ENCODE peak calls at places on chromosomes 1 and 21, in eight cellular contexts. One of them, this sample, is unnamed.
A peak's percentile ranks its signal among the peaks of the same experiment; 100 is the strongest.

GRCh38 chr1:15430787-15431570 is 7.3 kb upstream of the CTRC start:
- DNase-seq in OCI-LY7: peak; percentile 55
- DNase-seq in MM.1S: peak; percentile 30
- DNase-seq in GM23248: peak; percentile 46
- DNase-seq in HCT116: no peak
- DNase-seq in hepatocyte: peak; percentile 73
- DNase-seq in neural progenitor cell: peak; percentile 77
- DNase-seq in SK-N-SH: peak; percentile 93
- DNase-seq in this sample: peak; percentile 59

GRCh38 chr1:18182518-18183160 is 75.0 kb downstream of the IGSF21 start:
- DNase-seq in OCI-LY7: no peak
- DNase-seq in MM.1S: no peak
- DNase-seq in GM23248: peak; percentile 64
- DNase-seq in HCT116: no peak
- DNase-seq in hepatocyte: peak; percentile 22
- DNase-seq in neural progenitor cell: no peak
- DNase-seq in SK-N-SH: peak; percentile 73
- DNase-seq in this sample: no peak

GRCh38 chr21:30249936-30250335 is 32.8 kb downstream of the KRTAP24-1 start:
- DNase-seq in OCI-LY7: no peak
- DNase-seq in MM.1S: no peak
- DNase-seq in GM23248: no peak
- DNase-seq in HCT116: no peak
- DNase-seq in hepatocyte: no peak
- DNase-seq in neural progenitor cell: no peak
- DNase-seq in SK-N-SH: no peak
- DNase-seq in this sample: no peak

GRCh38 chr1:203133969-203134725 is 6.6 kb downstream of the ADORA1 start:
- DNase-seq in OCI-LY7: no peak
- DNase-seq in MM.1S: no peak
- DNase-seq in GM23248: peak; percentile 51
- DNase-seq in HCT116: no peak
- DNase-seq in hepatocyte: peak; percentile 38
- DNase-seq in neural progenitor cell: peak; percentile 43
- DNase-seq in SK-N-SH: no peak
- DNase-seq in this sample: peak; percentile 11

GRCh38 chr1:228017356-228018124 is 10.7 kb downstream of the WNT3A start:
- DNase-seq in OCI-LY7: no peak
- DNase-seq in MM.1S: no peak
- DNase-seq in GM23248: no peak
- DNase-seq in HCT116: no peak
- DNase-seq in hepatocyte: no peak
- DNase-seq in neural progenitor cell: no peak
- DNase-seq in SK-N-SH: no peak
- DNase-seq in this sample: no peak

GRCh38 chr1:55155522-55155921 is 59.6 kb downstream of the USP24 start:
- DNase-seq in OCI-LY7: no peak
- DNase-seq in MM.1S: no peak
- DNase-seq in GM23248: no peak
- DNase-seq in HCT116: no peak
- DNase-seq in hepatocyte: no peak
- DNase-seq in neural progenitor cell: peak; percentile 4
- DNase-seq in SK-N-SH: peak; percentile 17
- DNase-seq in this sample: peak; percentile 50

GRCh38 chr1:51518033-51518729 is 885 bp downstream of the EPS15 start:
- DNase-seq in OCI-LY7: peak; percentile 75
- DNase-seq in MM.1S: peak; percentile 75
- DNase-seq in GM23248: peak; percentile 61
- DNase-seq in HCT116: no peak
- DNase-seq in hepatocyte: peak; percentile 80
- DNase-seq in neural progenitor cell: peak; percentile 62
- DNase-seq in SK-N-SH: no peak
- DNase-seq in this sample: peak; percentile 77

GRCh38 chr1:19664453-19665043 is at the start of gene HTR6:
- DNase-seq in OCI-LY7: no peak
- DNase-seq in MM.1S: no peak
- DNase-seq in GM23248: peak; percentile 35
- DNase-seq in HCT116: no peak
- DNase-seq in hepatocyte: peak; percentile 42
- DNase-seq in neural progenitor cell: no peak
- DNase-seq in SK-N-SH: peak; percentile 95
- DNase-seq in this sample: no peak

GRCh38 chr1:206921772-206922265 is at the start of gene FCMR:
- DNase-seq in OCI-LY7: peak; percentile 80
- DNase-seq in MM.1S: peak; percentile 95
- DNase-seq in GM23248: no peak
- DNase-seq in HCT116: no peak
- DNase-seq in hepatocyte: no peak
- DNase-seq in neural progenitor cell: no peak
- DNase-seq in SK-N-SH: no peak
- DNase-seq in this sample: no peak

DNA sequence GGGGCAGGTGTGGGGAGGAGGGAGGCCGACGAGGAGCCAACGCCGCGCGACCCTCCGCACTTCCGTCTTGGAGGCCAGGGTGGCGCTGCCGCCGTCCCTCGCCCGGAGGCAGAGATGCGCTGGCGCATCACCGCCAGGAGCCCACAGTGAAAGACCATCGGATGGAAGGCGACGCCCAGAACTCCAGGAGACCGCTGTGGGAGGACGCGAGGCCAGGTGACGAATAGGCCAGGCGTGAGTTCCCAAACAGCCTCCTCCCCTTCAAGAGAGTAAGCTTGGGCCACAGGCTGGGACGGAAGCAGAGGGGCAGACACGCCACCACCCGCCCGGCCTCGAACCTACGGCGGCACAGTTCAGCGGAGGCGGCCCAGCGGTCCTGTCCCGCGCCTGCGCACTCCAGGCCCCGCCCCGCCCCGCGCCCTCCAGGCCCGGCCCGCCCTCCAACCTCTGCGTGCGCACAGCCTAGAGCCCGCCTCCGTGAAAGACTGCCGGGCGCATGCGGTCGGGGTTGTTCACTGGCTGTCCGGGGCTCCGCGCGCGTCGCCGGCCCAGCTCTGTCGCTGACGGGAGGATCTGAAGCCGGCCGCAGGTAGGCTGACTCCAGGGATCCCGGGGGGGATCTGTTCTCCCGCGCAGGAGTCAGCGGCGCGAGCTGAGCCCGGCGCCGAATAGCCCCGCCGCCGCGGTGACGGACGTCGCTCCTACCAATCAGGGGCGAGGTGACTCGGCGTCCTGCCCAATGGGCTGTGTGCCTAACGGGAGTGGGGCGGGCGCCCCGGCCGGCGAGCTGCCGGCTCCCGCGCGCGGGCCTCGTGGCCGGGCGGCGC is at the start of gene CTPS1:
- DNase-seq in OCI-LY7: peak; percentile 95
- DNase-seq in MM.1S: peak; percentile 92
- DNase-seq in GM23248: peak; percentile 97
- DNase-seq in HCT116: peak; percentile 82
- DNase-seq in hepatocyte: peak; percentile 96
- DNase-seq in neural progenitor cell: peak; percentile 97
- DNase-seq in SK-N-SH: peak; percentile 99
- DNase-seq in this sample: peak; percentile 93
- TF ChIP-seq EZH2phosphoT487 in OCI-LY7: no peak
- TF ChIP-seq EZH2phosphoT487 in MM.1S: no peak
- TF ChIP-seq EZH2phosphoT487 in GM23248: no peak
- TF ChIP-seq EZH2phosphoT487 in HCT116: no peak
- TF ChIP-seq EZH2phosphoT487 in hepatocyte: no peak
- TF ChIP-seq EZH2phosphoT487 in neural progenitor cell: no peak
- TF ChIP-seq EZH2phosphoT487 in SK-N-SH: no peak
- TF ChIP-seq EZH2phosphoT487 in this sample: no peak

GRCh38 chr1:31750858-31751638 is 13.1 kb downstream of the ADGRB2 start:
- DNase-seq in OCI-LY7: peak; percentile 57
- DNase-seq in MM.1S: no peak
- DNase-seq in GM23248: peak; percentile 85
- DNase-seq in HCT116: no peak
- DNase-seq in hepatocyte: no peak
- DNase-seq in neural progenitor cell: no peak
- DNase-seq in SK-N-SH: no peak
- DNase-seq in this sample: no peak
- H3K4me1 ChIP-seq in OCI-LY7: peaks cover 37% of the 10 kb centered on the region
- H3K4me1 ChIP-seq in MM.1S: peaks cover 2% of the 10 kb centered on the region
- H3K4me1 ChIP-seq in GM23248: peaks cover 18% of the 10 kb centered on the region
- H3K4me1 ChIP-seq in HCT116: peaks cover 10% of the 10 kb centered on the region
- H3K4me1 ChIP-seq in hepatocyte: peaks cover 72% of the 10 kb centered on the region
- H3K4me1 ChIP-seq in neural progenitor cell: peaks cover 16% of the 10 kb centered on the region
- H3K4me1 ChIP-seq in SK-N-SH: peaks cover 71% of the 10 kb centered on the region
- H3K4me1 ChIP-seq in this sample: no peaks in the 10 kb centered on the region

DNA sequence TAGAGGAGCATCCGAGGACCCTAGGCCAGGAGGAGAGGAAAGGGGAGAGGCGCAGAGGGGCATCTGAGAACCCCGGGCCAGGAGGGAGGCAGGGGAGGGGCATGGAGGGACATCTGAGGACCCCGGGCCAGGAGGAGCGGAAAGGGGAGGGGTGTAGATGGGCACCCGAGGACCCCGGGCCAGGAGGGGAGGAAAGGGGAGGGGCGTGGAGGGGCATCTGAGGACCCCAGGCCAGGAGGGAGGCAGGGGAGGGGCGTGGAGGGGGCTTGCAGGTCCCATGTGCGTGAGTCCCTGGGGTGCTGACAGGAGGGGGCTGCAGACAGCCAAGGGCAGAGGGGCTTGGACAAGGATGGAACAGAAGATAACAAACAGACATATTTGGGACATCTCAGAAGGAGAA is 190.0 kb upstream of the ARHGEF16 start:
- DNase-seq in OCI-LY7: no peak
- DNase-seq in MM.1S: no peak
- DNase-seq in GM23248: no peak
- DNase-seq in HCT116: no peak
- DNase-seq in hepatocyte: no peak
- DNase-seq in neural progenitor cell: no peak
- DNase-seq in SK-N-SH: no peak
- DNase-seq in this sample: no peak
- H3K9me3 ChIP-seq in OCI-LY7: no peaks in the 10 kb centered on the region
- H3K9me3 ChIP-seq in MM.1S: no peaks in the 10 kb centered on the region
- H3K9me3 ChIP-seq in GM23248: no peaks in the 10 kb centered on the region
- H3K9me3 ChIP-seq in HCT116: no peaks in the 10 kb centered on the region
- H3K9me3 ChIP-seq in hepatocyte: no peaks in the 10 kb centered on the region
- H3K9me3 ChIP-seq in neural progenitor cell: no peaks in the 10 kb centered on the region
- H3K9me3 ChIP-seq in SK-N-SH: no peaks in the 10 kb centered on the region
- H3K9me3 ChIP-seq in this sample: no peaks in the 10 kb centered on the region

GRCh38 chr1:247482747-247483146 is 24.8 kb upstream of the OR2B11 start:
- DNase-seq in OCI-LY7: no peak
- DNase-seq in MM.1S: no peak
- DNase-seq in GM23248: peak; percentile 52
- DNase-seq in HCT116: no peak
- DNase-seq in hepatocyte: no peak
- DNase-seq in neural progenitor cell: no peak
- DNase-seq in SK-N-SH: no peak
- DNase-seq in this sample: peak; percentile 98

GRCh38 chr1:247491328-247491727 is 33.4 kb upstream of the OR2B11 start:
- DNase-seq in OCI-LY7: no peak
- DNase-seq in MM.1S: no peak
- DNase-seq in GM23248: no peak
- DNase-seq in HCT116: no peak
- DNase-seq in hepatocyte: no peak
- DNase-seq in neural progenitor cell: no peak
- DNase-seq in SK-N-SH: no peak
- DNase-seq in this sample: no peak

DNA sequence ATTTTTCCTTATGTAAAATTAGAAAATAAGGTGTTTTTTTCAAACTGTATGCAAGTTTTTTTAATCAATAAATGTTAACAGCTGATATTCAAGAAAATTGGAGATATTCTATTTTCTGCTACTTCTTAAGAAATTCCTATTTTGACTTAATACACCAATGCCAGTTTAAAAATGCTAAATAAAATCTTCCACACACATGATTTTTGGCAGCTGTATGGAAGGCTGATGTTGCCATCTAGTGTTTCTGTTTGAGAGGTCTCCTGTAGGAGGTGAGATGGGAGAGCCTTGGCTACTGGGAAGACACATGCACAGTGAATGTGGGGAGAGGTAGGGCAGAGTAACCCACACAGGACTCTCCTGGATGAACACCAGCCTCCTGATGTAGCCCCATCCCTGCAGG is 29.2 kb upstream of the OR2B11 start:
- DNase-seq in OCI-LY7: peak; percentile 18
- DNase-seq in MM.1S: peak; percentile 69
- DNase-seq in GM23248: peak; percentile 66
- DNase-seq in HCT116: peak; percentile 26
- DNase-seq in hepatocyte: peak; percentile 57
- DNase-seq in neural progenitor cell: peak; percentile 49
- DNase-seq in SK-N-SH: peak; percentile 35
- DNase-seq in this sample: peak; percentile 91
- TF ChIP-seq EZH2phosphoT487 in OCI-LY7: no peak
- TF ChIP-seq EZH2phosphoT487 in MM.1S: no peak
- TF ChIP-seq EZH2phosphoT487 in GM23248: no peak
- TF ChIP-seq EZH2phosphoT487 in HCT116: no peak
- TF ChIP-seq EZH2phosphoT487 in hepatocyte: no peak
- TF ChIP-seq EZH2phosphoT487 in neural progenitor cell: no peak
- TF ChIP-seq EZH2phosphoT487 in SK-N-SH: no peak
- TF ChIP-seq EZH2phosphoT487 in this sample: no peak

DNA sequence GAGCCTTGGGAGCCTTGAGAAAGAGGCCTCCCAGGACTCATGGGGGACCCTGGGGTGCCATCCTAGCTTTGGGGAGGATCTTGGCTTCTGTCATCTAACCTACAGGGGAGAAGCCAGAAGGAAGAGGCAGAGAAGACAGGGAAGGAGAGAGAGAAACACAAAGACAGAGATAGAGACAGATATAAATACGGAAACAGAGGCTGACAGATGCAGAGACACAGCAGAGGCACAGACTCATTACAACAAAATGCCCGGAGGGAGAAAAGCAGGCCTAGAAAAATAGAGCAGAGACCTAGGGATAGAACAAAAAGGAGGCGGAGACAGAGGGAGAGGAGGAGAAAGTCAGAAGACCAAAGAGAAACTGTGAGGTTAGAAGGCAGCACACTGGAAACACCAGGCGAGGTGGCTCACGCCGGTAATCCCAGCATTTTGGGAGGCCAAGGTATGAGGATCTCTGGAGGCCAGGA is 1.9 kb downstream of the PEAR1 start:
- DNase-seq in OCI-LY7: no peak
- DNase-seq in MM.1S: no peak
- DNase-seq in GM23248: no peak
- DNase-seq in HCT116: no peak
- DNase-seq in hepatocyte: no peak
- DNase-seq in neural progenitor cell: no peak
- DNase-seq in SK-N-SH: peak; percentile 60
- DNase-seq in this sample: no peak
- H3K4me1 ChIP-seq in OCI-LY7: no peaks in the 10 kb centered on the region
- H3K4me1 ChIP-seq in MM.1S: peaks cover 3% of the 10 kb centered on the region
- H3K4me1 ChIP-seq in GM23248: peaks cover 35% of the 10 kb centered on the region
- H3K4me1 ChIP-seq in HCT116: peaks cover 32% of the 10 kb centered on the region
- H3K4me1 ChIP-seq in hepatocyte: peaks cover 5% of the 10 kb centered on the region
- H3K4me1 ChIP-seq in neural progenitor cell: peaks cover 17% of the 10 kb centered on the region
- H3K4me1 ChIP-seq in SK-N-SH: peaks cover 58% of the 10 kb centered on the region
- H3K4me1 ChIP-seq in this sample: peaks cover 34% of the 10 kb centered on the region

DNA sequence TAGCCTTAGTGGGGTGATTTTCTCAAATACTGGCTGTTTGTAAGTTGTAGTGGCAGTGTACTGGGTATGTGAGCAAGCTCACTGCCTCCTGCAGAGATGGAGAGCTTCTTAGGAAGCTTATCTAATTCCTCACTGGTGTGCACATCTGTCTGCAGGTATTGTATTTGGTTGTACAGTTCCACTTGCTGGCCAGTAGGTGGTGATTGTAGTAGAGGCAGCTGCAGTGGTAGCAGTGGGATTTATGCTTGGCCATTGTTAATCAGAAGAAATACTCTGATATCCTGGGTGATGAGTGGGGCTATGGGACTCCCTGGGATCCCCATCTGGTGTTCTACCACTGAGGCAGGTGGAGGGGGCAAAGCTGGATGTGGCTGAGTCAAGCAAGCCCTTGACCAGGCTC is 276.1 kb upstream of the SPAG17 start:
- DNase-seq in OCI-LY7: no peak
- DNase-seq in MM.1S: no peak
- DNase-seq in GM23248: no peak
- DNase-seq in HCT116: no peak
- DNase-seq in hepatocyte: no peak
- DNase-seq in neural progenitor cell: peak; percentile 9
- DNase-seq in SK-N-SH: no peak
- DNase-seq in this sample: no peak
- H3K9me3 ChIP-seq in OCI-LY7: peaks cover 8% of the 10 kb centered on the region
- H3K9me3 ChIP-seq in MM.1S: no peaks in the 10 kb centered on the region
- H3K9me3 ChIP-seq in GM23248: no peaks in the 10 kb centered on the region
- H3K9me3 ChIP-seq in HCT116: no peaks in the 10 kb centered on the region
- H3K9me3 ChIP-seq in hepatocyte: no peaks in the 10 kb centered on the region
- H3K9me3 ChIP-seq in neural progenitor cell: no peaks in the 10 kb centered on the region
- H3K9me3 ChIP-seq in SK-N-SH: no peaks in the 10 kb centered on the region
- H3K9me3 ChIP-seq in this sample: peaks cover 9% of the 10 kb centered on the region